ENCODE peak calls at places on chromosomes 11 and 22, in seven cellular contexts. C, U, D, F, Y, L and A are unnamed samples.

GRCh38 chr11:46491661-46492331 is 100.2 kb upstream of the CHRM4 start:
- DNase-seq in C (no peak), U (no peak), D (peak), F (no peak), Y (peak), L (no peak), A (no peak)

GRCh38 chr22:30040499-30041055 is 39.7 kb upstream of the HORMAD2 start:
- DNase-seq in C (peak), U (no peak), D (peak), F (no peak), Y (no peak), L (no peak), A (no peak)

GRCh38 chr11:27718853-27719574 is 18.8 kb upstream of the BDNF start:
- DNase-seq in C (no peak), U (no peak), D (peak), F (no peak), Y (peak), L (peak), A (no peak)

GRCh38 chr11:96271777-96272176 is 71.2 kb downstream of the MAML2 start:
- DNase-seq in C (no peak), U (no peak), D (no peak), F (no peak), Y (no peak), L (no peak), A (no peak)

GRCh38 chr11:15523576-15523975 is 408.9 kb downstream of the INSC start:
- DNase-seq in C (no peak), U (no peak), D (no peak), F (no peak), Y (no peak), L (no peak), A (no peak)

GRCh38 chr11:66055021-66055420 is 2.9 kb downstream of the SF3B2 start:
- DNase-seq in C (no peak), U (no peak), D (no peak), F (no peak), Y (no peak), L (no peak), A (no peak)

GRCh38 chr11:1153951-1154487 is 3.7 kb upstream of the MUC5AC start:
- DNase-seq in C (no peak), U (no peak), D (peak), F (no peak), Y (peak), L (no peak), A (no peak)

GRCh38 chr11:35658028-35658948 is 4.3 kb upstream of the TRIM44 start:
- DNase-seq in C (no peak), U (no peak), D (no peak), F (no peak), Y (peak), L (no peak), A (no peak)

GRCh38 chr22:48918585-48919186 is 909.0 kb downstream of the BRD1 start:
- DNase-seq in C (no peak), U (no peak), D (no peak), F (no peak), Y (no peak), L (no peak), A (no peak)

GRCh38 chr11:66388746-66389386 is 17.3 kb upstream of the SLC29A2 start:
- DNase-seq in C (peak), U (peak), D (peak), F (peak), Y (peak), L (peak), A (peak)

GRCh38 chr11:8333431-8334401 is 70.0 kb upstream of the LMO1 start:
- DNase-seq in C (no peak), U (no peak), D (peak), F (no peak), Y (no peak), L (peak), A (no peak)

GRCh38 chr11:11978792-11979486 is 29.5 kb downstream of the DKK3 start:
- DNase-seq in C (no peak), U (no peak), D (peak), F (no peak), Y (peak), L (no peak), A (no peak)

GRCh38 chr22:50184541-50185383 is 951 bp upstream of the TRABD start:
- DNase-seq in C (no peak), U (no peak), D (no peak), F (no peak), Y (no peak), L (no peak), A (no peak)

GRCh38 chr11:123216249-123216648 is 21.2 kb upstream of the CLMP start:
- DNase-seq in C (no peak), U (no peak), D (no peak), F (no peak), Y (no peak), L (no peak), A (no peak)

GRCh38 chr11:126601550-126602215 is 246.2 kb downstream of the ST3GAL4 start:
- DNase-seq in C (no peak), U (no peak), D (no peak), F (no peak), Y (no peak), L (no peak), A (no peak)

GRCh38 chr11:17801166-17801565 is 66.6 kb downstream of the KCNC1 start:
- DNase-seq in C (no peak), U (no peak), D (no peak), F (no peak), Y (no peak), L (no peak), A (no peak)

GRCh38 chr11:124605719-124606118 is 5.5 kb upstream of the PANX3 start:
- DNase-seq in C (peak), U (no peak), D (no peak), F (no peak), Y (no peak), L (no peak), A (no peak)

GRCh38 chr11:116073854-116074837 is 569.9 kb upstream of the CADM1 start:
- DNase-seq in C (no peak), U (no peak), D (no peak), F (peak), Y (no peak), L (no peak), A (no peak)

GRCh38 chr11:79466411-79466810 is 25.6 kb upstream of the TENM4 start:
- DNase-seq in C (no peak), U (no peak), D (peak), F (no peak), Y (peak), L (peak), A (no peak)

GRCh38 chr11:44680982-44681597 is 45.7 kb upstream of the TSPAN18 start:
- DNase-seq in C (no peak), U (peak), D (peak), F (no peak), Y (no peak), L (peak), A (peak)

GRCh38 chr22:42639541-42640241 is 710 bp downstream of the ATP5MGL start:
- DNase-seq in C (no peak), U (no peak), D (peak), F (no peak), Y (no peak), L (no peak), A (no peak)

GRCh38 chr11:112961146-112961668 is at the start of gene NCAM1:
- DNase-seq in C (peak), U (no peak), D (peak), F (peak), Y (peak), L (no peak), A (no peak)

GRCh38 chr22:19873138-19873959 is 18.7 kb upstream of the GNB1L start:
- DNase-seq in C (no peak), U (no peak), D (no peak), F (no peak), Y (no peak), L (no peak), A (no peak)

GRCh38 chr22:36986242-36986821 is 32.9 kb downstream of the TST start:
- DNase-seq in C (peak), U (no peak), D (no peak), F (no peak), Y (no peak), L (no peak), A (no peak)

GRCh38 chr11:123694551-123694950 is 40.1 kb upstream of the SCN3B start:
- DNase-seq in C (no peak), U (no peak), D (peak), F (no peak), Y (no peak), L (no peak), A (no peak)

GRCh38 chr11:15845261-15845660 is 511.1 kb downstream of the SOX6 start:
- DNase-seq in C (no peak), U (no peak), D (no peak), F (no peak), Y (no peak), L (no peak), A (no peak)

GRCh38 chr11:93536346-93536871 is 6.8 kb downstream of the SMCO4 start:
- DNase-seq in C (no peak), U (no peak), D (no peak), F (no peak), Y (no peak), L (no peak), A (no peak)

GRCh38 chr11:93085097-93085496 is 112.7 kb downstream of the SLC36A4 start:
- DNase-seq in C (no peak), U (no peak), D (peak), F (no peak), Y (peak), L (no peak), A (peak)

GRCh38 chr11:568306-569259 is 7.7 kb upstream of the PHRF1 start:
- DNase-seq in C (peak), U (peak), D (peak), F (peak), Y (peak), L (peak), A (peak)